ENCODE peak calls at places on chromosomes 12 and 14, in ten cellular contexts. A is type B pancreatic cell; B is CD8-positive, alpha-beta T cell; K is mucosa of gallbladder; J is left cardiac atrium; L is SW480; F is neural crest cell; X is hepatocyte; E is NCI-H748 treated with DMSO at 0.1 percent for 48 hours; I is mesenchymal stem cell. P is an unnamed sample.

GRCh38 chr12:124919646-124920352 is 5.3 kb upstream of the UBC start:
- DNase-seq in I (peak; percentile 77), X (no peak), B (no peak), A (no peak), K (no peak), E (no peak), J (peak; percentile 15), F (no peak), L (no peak), P (no peak)

GRCh38 chr12:106655577-106655976 is 72.8 kb downstream of the RFX4 start:
- DNase-seq in B (no peak), L (no peak), A (no peak), I (no peak), K (no peak), X (no peak), F (no peak), J (no peak), E (no peak), P (no peak)

GRCh38 chr12:110802489-110802888 is 44.3 kb upstream of the CCDC63 start:
- DNase-seq in B (no peak), J (no peak), X (no peak), L (no peak), I (no peak), K (no peak), E (no peak), A (no peak), F (no peak), P (no peak)

GRCh38 chr14:55450539-55450938 is 10.1 kb upstream of the TBPL2 start:
- DNase-seq in I (no peak), F (no peak), K (no peak), L (no peak), J (no peak), X (no peak), E (no peak), B (no peak), A (no peak), P (no peak)

GRCh38 chr12:66087365-66087943 is 43.1 kb downstream of the LLPH start:
- DNase-seq in F (peak; percentile 75), E (no peak), A (no peak), J (peak; percentile 55), K (peak; percentile 67), B (peak; percentile 62), L (peak; percentile 62), X (peak; percentile 77), I (peak; percentile 76), P (no peak)

GRCh38 chr14:106459971-106460730 is 933.8 kb downstream of the TMEM121 start:
- DNase-seq in F (no peak), X (no peak), L (no peak), B (peak; percentile 80), A (no peak), E (no peak), I (no peak), K (no peak), J (no peak), P (no peak)

GRCh38 chr14:87522575-87522974 is 470.4 kb downstream of the GALC start:
- DNase-seq in I (no peak), J (no peak), K (no peak), L (peak; percentile 21), X (peak; percentile 22), F (no peak), A (no peak), E (no peak), B (no peak), P (no peak)

GRCh38 chr14:102050026-102050405 is 36.8 kb downstream of the HSP90AA1 start:
- DNase-seq in X (no peak), J (no peak), B (no peak), E (no peak), L (no peak), K (no peak), I (no peak), A (no peak), F (no peak), P (no peak)

GRCh38 chr12:12533238-12533829 is 29.3 kb downstream of the DUSP16 start:
- DNase-seq in K (peak; percentile 56), I (no peak), F (no peak), J (peak; percentile 32), E (no peak), A (no peak), X (peak; percentile 69), L (peak; percentile 80), B (no peak), P (peak; percentile 75)

GRCh38 chr12:4353785-4354208 is 25.7 kb downstream of the FGF23 start:
- DNase-seq in L (peak; percentile 63), E (no peak), A (no peak), I (no peak), X (peak; percentile 31), B (peak; percentile 66), F (no peak), J (no peak), K (no peak), P (no peak)

GRCh38 chr14:105682956-105683570 is 156.7 kb downstream of the TMEM121 start:
- DNase-seq in E (no peak), I (no peak), F (no peak), J (no peak), L (no peak), B (peak; percentile 45), K (no peak), A (no peak), X (no peak), P (no peak)

GRCh38 chr12:102811125-102811737 is 105.8 kb downstream of the PAH start:
- DNase-seq in E (peak; percentile 65), X (peak; percentile 64), F (peak; percentile 34), I (peak; percentile 3), B (no peak), K (no peak), L (peak; percentile 14), J (no peak), A (no peak), P (no peak)

GRCh38 chr12:2283910-2284309 is 231.1 kb downstream of the CACNA1C start:
- DNase-seq in I (peak; percentile 28), X (peak; percentile 35), L (no peak), K (no peak), B (no peak), J (no peak), F (no peak), A (no peak), E (no peak), P (peak; percentile 63)

GRCh38 chr12:124581792-124582424 is 14.5 kb upstream of the NCOR2 start:
- DNase-seq in B (no peak), E (no peak), F (no peak), I (no peak), A (no peak), J (no peak), X (no peak), L (no peak), K (no peak), P (no peak)